ENCODE peak calls at places on chromosomes 16 and 17, in eight cellular contexts. R is psoas muscle, I is fibroblast of mammary gland, Q is ascending aorta, F is uterus, W is kidney, K is upper lobe of right lung, A is fibroblast of villous mesenchyme. M is an unnamed sample.

GRCh38 chr17:18925187-18925586 is 26.8 kb upstream of the SLC5A10 start:
- DNase-seq in R (no peak), I (no peak), Q (no peak), F (no peak), W (no peak), K (no peak), A (no peak), M (peak; percentile 48)

GRCh38 chr17:47949951-47950350 is 7.7 kb downstream of the PRR15L start:
- DNase-seq in R (no peak), I (no peak), Q (no peak), F (no peak), W (no peak), K (no peak), A (no peak), M (no peak)

GRCh38 chr17:1005361-1005946 is 8.5 kb downstream of the TIMM22 start:
- DNase-seq in R (peak; percentile 84), I (peak; percentile 72), Q (peak; percentile 83), F (peak; percentile 73), W (peak; percentile 87), K (no peak), A (peak; percentile 42), M (no peak)

GRCh38 chr17:40062347-40063033 is at the start of gene THRA:
- DNase-seq in R (peak; percentile 88), I (no peak), Q (peak; percentile 83), F (peak; percentile 71), W (peak; percentile 88), K (peak; percentile 90), A (peak; percentile 41), M (peak; percentile 75)

GRCh38 chr16:1471569-1472194 is 3.1 kb downstream of the CLCN7 start:
- DNase-seq in R (no peak), I (no peak), Q (no peak), F (no peak), W (no peak), K (no peak), A (no peak), M (no peak)

GRCh38 chr17:32995416-32995815 is 3.8 kb downstream of the SPACA3 start:
- DNase-seq in R (no peak), I (no peak), Q (no peak), F (no peak), W (no peak), K (no peak), A (no peak), M (no peak)

GRCh38 chr16:69118994-69119393 is 13.4 kb downstream of the CHTF8 start:
- DNase-seq in R (no peak), I (no peak), Q (no peak), F (no peak), W (no peak), K (peak; percentile 32), A (no peak), M (no peak)

GRCh38 chr16:1613728-1614225 is 1.6 kb downstream of the CRAMP1 start:
- DNase-seq in R (no peak), I (no peak), Q (no peak), F (peak; percentile 27), W (peak; percentile 78), K (no peak), A (peak; percentile 32), M (no peak)

GRCh38 chr16:65523258-65523950 is 401.5 kb upstream of the CDH11 start:
- DNase-seq in R (no peak), I (no peak), Q (no peak), F (no peak), W (no peak), K (no peak), A (no peak), M (no peak)

GRCh38 chr17:1042486-1042885 is 45.6 kb downstream of the TIMM22 start:
- DNase-seq in R (peak; percentile 23), I (no peak), Q (no peak), F (no peak), W (peak; percentile 18), K (no peak), A (no peak), M (no peak)

GRCh38 chr17:60971515-60972369 is 294.1 kb downstream of the BCAS3 start:
- DNase-seq in R (no peak), I (peak; percentile 76), Q (no peak), F (peak; percentile 22), W (no peak), K (no peak), A (peak; percentile 80), M (peak; percentile 13)

GRCh38 chr17:1229354-1229890 is 40.8 kb upstream of the BHLHA9 start:
- DNase-seq in R (peak; percentile 81), I (no peak), Q (peak; percentile 83), F (no peak), W (peak; percentile 86), K (peak; percentile 93), A (no peak), M (no peak)

GRCh38 chr16:27228621-27229501 is 25.5 kb downstream of the KDM8 start:
- DNase-seq in R (peak; percentile 88), I (no peak), Q (no peak), F (no peak), W (no peak), K (no peak), A (no peak), M (no peak)

GRCh38 chr17:65556014-65556909 is 5.2 kb downstream of the AXIN2 start:
- DNase-seq in R (peak; percentile 92), I (peak; percentile 66), Q (peak; percentile 88), F (peak; percentile 88), W (peak; percentile 92), K (peak; percentile 95), A (peak; percentile 73), M (peak; percentile 82)

GRCh38 chr17:18217412-18218015 is 7.9 kb upstream of the LLGL1 start:
- DNase-seq in R (peak; percentile 89), I (peak; percentile 62), Q (peak; percentile 84), F (peak; percentile 71), W (peak; percentile 89), K (peak; percentile 85), A (peak; percentile 58), M (peak; percentile 63)

GRCh38 chr17:57965521-57966160 is 10.4 kb upstream of the CUEDC1 start:
- DNase-seq in R (no peak), I (no peak), Q (peak; percentile 55), F (no peak), W (no peak), K (peak; percentile 40), A (no peak), M (no peak)

GRCh38 chr16:84584678-84585077 is 33.2 kb downstream of the COTL1 start:
- DNase-seq in R (no peak), I (no peak), Q (no peak), F (no peak), W (no peak), K (no peak), A (no peak), M (no peak)

DNA sequence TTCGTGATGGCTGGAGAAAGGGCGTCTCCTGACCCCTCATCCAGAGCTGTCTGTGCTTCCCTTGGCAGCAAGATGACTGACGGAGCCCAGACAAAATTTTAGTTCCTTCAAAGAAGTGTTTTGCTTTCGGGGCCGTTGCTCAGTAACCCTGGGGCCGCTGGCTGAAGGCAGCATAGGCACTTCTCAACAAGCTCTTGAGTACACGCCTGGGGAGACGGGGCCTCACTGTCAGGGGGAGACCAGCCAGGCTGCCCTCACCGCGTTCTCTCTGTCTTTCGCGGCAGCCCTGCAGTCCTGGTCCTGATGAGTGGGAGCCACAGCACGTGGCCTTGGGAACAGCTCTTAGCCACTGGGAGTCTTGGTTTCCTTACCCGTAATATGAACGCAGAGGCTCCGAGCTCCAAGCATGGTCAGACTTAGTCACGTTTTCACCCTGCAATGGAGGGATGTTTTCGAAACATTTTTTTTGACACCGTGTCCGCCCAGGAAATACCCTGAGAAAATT is 86.0 kb downstream of the IRF8 start:
- DNase-seq in R (no peak), I (no peak), Q (peak; percentile 55), F (no peak), W (peak; percentile 70), K (no peak), A (no peak), M (no peak)
- H3K4me3 ChIP-seq in R (no peak overlapping the region), I (no peak overlapping the region), Q (no peak overlapping the region), F (no peak overlapping the region), W (no peak overlapping the region), K (no peak overlapping the region), A (no peak overlapping the region), M (no peak overlapping the region)

DNA sequence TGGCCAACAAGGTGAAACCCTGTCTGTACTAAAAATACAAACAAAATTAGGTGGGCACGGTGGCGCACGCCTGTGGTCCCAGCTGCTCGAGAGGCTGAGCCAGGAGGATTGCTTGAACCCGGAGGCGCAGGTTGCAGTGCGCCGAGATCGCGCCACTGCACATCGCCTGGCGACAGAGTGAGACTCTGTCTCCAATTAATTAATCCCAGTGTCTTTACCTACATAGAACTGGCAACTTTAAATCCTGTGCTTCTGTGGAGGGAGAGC is 1.5 kb upstream of the ELOB start:
- DNase-seq in R (no peak), I (no peak), Q (no peak), F (peak; percentile 14), W (no peak), K (no peak), A (no peak), M (no peak)
- H3K4me3 ChIP-seq in R (peak overlapping the region; percentile 100), I (no peak overlapping the region), Q (peak overlapping the region; percentile 91), F (peak overlapping the region; percentile 99), W (peak overlapping the region; percentile 89), K (peak overlapping the region; percentile 94), A (peak overlapping the region; percentile 98), M (no peak overlapping the region)

DNA sequence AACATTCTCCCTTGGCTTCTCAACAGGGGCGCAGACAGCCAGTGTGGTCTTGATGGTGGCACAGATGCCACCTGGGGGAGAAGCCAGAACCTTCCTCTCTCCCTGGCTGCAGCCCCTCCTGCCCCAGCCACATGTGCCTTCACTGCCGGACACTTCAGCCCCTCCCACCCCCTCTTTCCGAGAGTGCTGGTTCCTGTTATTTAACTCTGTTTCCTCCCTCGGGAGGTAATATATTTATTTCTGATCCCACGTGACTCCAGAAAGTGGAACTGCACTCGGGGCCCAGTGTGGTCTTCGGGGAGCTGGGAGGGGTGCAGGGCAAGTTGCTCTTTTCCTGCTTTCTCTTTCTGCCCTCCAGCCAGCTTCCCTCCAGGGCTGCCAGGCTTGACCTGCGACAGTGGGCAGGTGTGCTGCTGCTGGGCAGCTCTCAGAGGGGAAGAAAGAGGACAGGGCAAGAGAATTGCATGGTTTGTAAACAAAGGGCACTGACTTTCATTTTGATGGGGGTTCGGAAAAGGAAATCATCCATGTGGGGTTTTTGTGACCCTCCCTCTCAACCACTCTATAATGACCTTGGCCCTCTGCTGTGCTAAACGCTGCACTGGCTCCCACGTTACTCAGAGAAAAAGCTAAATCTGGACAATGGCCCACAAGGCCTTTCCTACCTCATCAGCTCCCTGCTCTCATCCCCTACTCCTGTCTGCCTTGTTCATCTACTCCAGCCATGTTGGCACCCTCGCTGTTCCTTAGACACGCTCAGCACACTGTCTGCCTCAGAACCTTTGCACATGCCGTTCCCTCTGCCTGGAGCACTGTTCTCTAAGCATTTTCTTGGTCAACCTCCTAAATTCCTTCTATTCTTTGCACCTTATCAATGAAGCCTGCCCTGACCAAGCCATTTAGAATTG is 8.2 kb upstream of the CIITA start:
- DNase-seq in R (no peak), I (no peak), Q (no peak), F (peak; percentile 34), W (peak; percentile 84), K (peak; percentile 74), A (no peak), M (peak; percentile 71)
- H3K4me3 ChIP-seq in R (peak overlapping the region; percentile 25), I (no peak overlapping the region), Q (no peak overlapping the region), F (no peak overlapping the region), W (peak overlapping the region; percentile 33), K (peak overlapping the region; percentile 9), A (no peak overlapping the region), M (peak overlapping the region; percentile 44)

DNA sequence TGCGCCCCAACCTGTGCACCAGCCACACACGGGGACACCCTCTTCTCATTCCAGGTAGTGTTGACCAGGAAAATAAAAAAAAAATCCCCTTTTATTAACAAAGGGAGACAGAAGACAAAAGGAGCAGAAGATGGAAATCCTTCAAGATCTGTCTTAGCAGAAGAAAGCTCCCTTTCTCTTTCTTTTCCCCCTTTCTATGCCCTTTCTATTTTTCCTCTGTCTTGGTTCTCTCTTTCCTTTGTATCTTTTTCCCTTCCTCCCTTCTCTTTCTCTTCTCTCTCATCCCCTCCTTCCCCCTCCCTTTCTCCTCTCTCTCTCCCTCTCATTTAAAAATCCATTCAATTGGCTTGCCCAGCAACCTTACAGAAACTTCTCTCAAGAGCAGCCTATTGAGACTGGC is 254.1 kb upstream of the ZFHX3 start:
- DNase-seq in R (no peak), I (no peak), Q (no peak), F (no peak), W (no peak), K (no peak), A (no peak), M (no peak)
- H3K4me3 ChIP-seq in R (no peak overlapping the region), I (no peak overlapping the region), Q (no peak overlapping the region), F (no peak overlapping the region), W (no peak overlapping the region), K (no peak overlapping the region), A (no peak overlapping the region), M (no peak overlapping the region)

M was measured in CD4-positive, CD25-positive, alpha-beta regulatory T cell.